ENCODE peak calls at places on chromosomes 7 and 10, in ten cellular contexts. W is brain microvascular endothelial cell, M is H9, F is fibroblast of pulmonary artery, R is HCT116, L is PC-3, K is HepG2, O is cardiac muscle cell, H is AG04450, N is GM12865. A is an unnamed sample.

GRCh38 chr10:132536241-132536963 is 1.2 kb upstream of the INPP5A start:
- DNase-seq in W (no peak), M (no peak), F (peak), R (no peak), L (peak), K (no peak), O (peak), H (no peak), N (no peak), A (peak)

GRCh38 chr7:69438584-69438983 is 159.7 kb upstream of the AUTS2 start:
- DNase-seq in W (no peak), M (no peak), F (no peak), R (no peak), L (no peak), K (no peak), O (no peak), H (no peak), N (peak), A (no peak)

GRCh38 chr7:127287133-127287532 is 34.4 kb upstream of the GRM8 start:
- DNase-seq in W (no peak), M (peak), F (no peak), R (no peak), L (no peak), K (no peak), O (no peak), H (no peak), N (no peak), A (no peak)

GRCh38 chr7:68246189-68246633 is 1249.6 kb downstream of the TYW1 start:
- DNase-seq in W (no peak), M (peak), F (no peak), R (no peak), L (peak), K (no peak), O (peak), H (no peak), N (no peak), A (no peak)

GRCh38 chr7:12256025-12256570 is 45.0 kb downstream of the TMEM106B start:
- DNase-seq in W (peak), M (no peak), F (peak), R (no peak), L (peak), K (no peak), O (no peak), H (no peak), N (no peak), A (no peak)

GRCh38 chr10:69346776-69347175 is 68.5 kb downstream of the HK1 start:
- DNase-seq in W (no peak), M (no peak), F (no peak), R (no peak), L (no peak), K (no peak), O (no peak), H (no peak), N (no peak), A (no peak)

GRCh38 chr7:90403174-90404113 is at the start of gene CLDN12:
- DNase-seq in W (peak), M (peak), F (peak), R (peak), L (peak), K (peak), O (peak), H (peak), N (peak), A (peak)

GRCh38 chr7:91310829-91311460 is 46.7 kb downstream of the FZD1 start:
- DNase-seq in W (peak), M (no peak), F (peak), R (no peak), L (peak), K (no peak), O (no peak), H (peak), N (no peak), A (no peak)

GRCh38 chr7:12683678-12684077 is 3.8 kb upstream of the ARL4A start:
- DNase-seq in W (no peak), M (no peak), F (peak), R (no peak), L (peak), K (no peak), O (no peak), H (no peak), N (no peak), A (no peak)

GRCh38 chr7:22667187-22667561 is 59.8 kb upstream of the IL6 start:
- DNase-seq in W (no peak), M (no peak), F (no peak), R (no peak), L (no peak), K (no peak), O (no peak), H (no peak), N (no peak), A (no peak)

GRCh38 chr7:75689246-75690099 is 49.3 kb downstream of the HIP1 start:
- DNase-seq in W (no peak), M (no peak), F (no peak), R (no peak), L (no peak), K (no peak), O (no peak), H (no peak), N (no peak), A (no peak)

GRCh38 chr10:19952611-19953010 is 136.4 kb downstream of the PLXDC2 start:
- DNase-seq in W (no peak), M (no peak), F (no peak), R (no peak), L (no peak), K (no peak), O (no peak), H (no peak), N (no peak), A (no peak)

GRCh38 chr7:121803041-121803440 is 69.9 kb upstream of the PTPRZ1 start:
- DNase-seq in W (no peak), M (no peak), F (no peak), R (no peak), L (no peak), K (no peak), O (no peak), H (no peak), N (no peak), A (no peak)

GRCh38 chr10:1290071-1290471 is 233.9 kb downstream of the WDR37 start:
- DNase-seq in W (no peak), M (no peak), F (no peak), R (no peak), L (peak), K (no peak), O (no peak), H (no peak), N (no peak), A (no peak)

GRCh38 chr10:100713049-100713858 is 32.1 kb upstream of the PAX2 start:
- DNase-seq in W (no peak), M (no peak), F (no peak), R (no peak), L (no peak), K (no peak), O (no peak), H (no peak), N (no peak), A (no peak)

GRCh38 chr10:123135415-123136141 is at the start of gene HMX3:
- DNase-seq in W (no peak), M (peak), F (peak), R (no peak), L (no peak), K (no peak), O (no peak), H (no peak), N (peak), A (no peak)

GRCh38 chr7:54932818-54933543 is 85.8 kb upstream of the EGFR start:
- DNase-seq in W (peak), M (peak), F (peak), R (peak), L (peak), K (peak), O (peak), H (peak), N (no peak), A (peak)

GRCh38 chr7:68722044-68722443 is 876.2 kb upstream of the AUTS2 start:
- DNase-seq in W (no peak), M (no peak), F (no peak), R (no peak), L (no peak), K (no peak), O (no peak), H (no peak), N (no peak), A (no peak)

GRCh38 chr7:14158111-14158510 is 168.6 kb upstream of the ETV1 start:
- DNase-seq in W (no peak), M (no peak), F (no peak), R (no peak), L (no peak), K (no peak), O (no peak), H (no peak), N (no peak), A (no peak)

GRCh38 chr10:81569488-81569887 is 305.5 kb upstream of the NRG3 start:
- DNase-seq in W (no peak), M (no peak), F (no peak), R (no peak), L (no peak), K (no peak), O (no peak), H (no peak), N (no peak), A (no peak)

GRCh38 chr7:119623427-119623826 is 649.5 kb upstream of the KCND2 start:
- DNase-seq in W (no peak), M (no peak), F (no peak), R (no peak), L (no peak), K (no peak), O (no peak), H (no peak), N (no peak), A (no peak)

GRCh38 chr10:119331031-119331430 is 123.7 kb downstream of the GRK5 start:
- DNase-seq in W (no peak), M (no peak), F (no peak), R (no peak), L (no peak), K (no peak), O (no peak), H (no peak), N (no peak), A (no peak)

GRCh38 chr7:95389516-95389915 is 6.7 kb downstream of the PON3 start:
- DNase-seq in W (no peak), M (no peak), F (no peak), R (no peak), L (no peak), K (no peak), O (no peak), H (no peak), N (no peak), A (no peak)

DNA sequence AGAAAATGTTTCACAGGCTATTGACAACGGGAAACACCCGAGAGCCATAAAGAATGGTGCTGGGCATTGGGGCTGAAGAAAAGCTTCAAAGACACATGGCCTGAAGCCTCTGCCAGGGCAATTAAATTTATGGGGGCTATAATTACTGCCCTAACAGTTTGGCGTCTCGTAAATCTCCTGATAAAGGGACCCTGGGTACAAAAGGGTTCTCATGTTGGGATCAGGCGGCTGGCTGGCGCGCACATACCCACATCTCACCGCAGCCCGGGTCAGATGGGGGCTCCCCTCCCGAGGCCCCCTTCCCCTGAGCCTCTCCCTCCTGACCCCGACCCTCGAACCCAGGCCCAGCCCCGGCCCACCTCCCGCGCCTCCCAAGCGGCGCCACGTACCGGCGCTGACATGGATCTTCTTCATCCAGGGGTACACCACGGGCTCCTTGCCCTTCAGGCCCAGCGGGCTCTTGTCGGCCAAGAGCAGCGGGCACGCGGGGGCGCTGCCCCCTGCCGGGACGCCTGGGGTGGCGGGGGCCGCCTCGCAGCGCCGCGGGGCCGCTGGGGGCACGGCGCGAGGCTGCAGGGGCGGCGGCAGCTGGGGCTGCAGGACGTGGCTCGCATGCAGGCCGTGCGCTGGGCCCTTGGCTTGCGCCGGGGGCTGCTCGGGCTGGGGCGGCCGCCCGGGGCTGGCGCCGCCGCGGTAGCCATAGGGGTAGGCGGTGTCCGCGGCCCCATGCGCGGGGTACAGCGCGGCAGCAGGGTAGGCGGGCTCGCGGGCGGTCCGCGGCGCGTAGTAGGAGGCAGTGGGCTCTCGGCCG is 623 bp downstream of the HOXA4 start:
- DNase-seq in W (no peak), M (no peak), F (no peak), R (no peak), L (peak), K (peak), O (no peak), H (no peak), N (no peak), A (no peak)
- TF ChIP-seq CTCF in W (no peak), M (no peak), F (no peak), R (no peak), L (peak), K (peak), O (no peak), H (no peak), N (no peak), A (no peak)

GRCh38 chr7:71411475-71411874 is 279.5 kb downstream of the GALNT17 start:
- DNase-seq in W (no peak), M (no peak), F (no peak), R (no peak), L (no peak), K (no peak), O (no peak), H (no peak), N (no peak), A (no peak)
- TF ChIP-seq CTCF in W (no peak), M (peak), F (no peak), R (no peak), L (no peak), K (no peak), O (no peak), H (no peak), N (no peak), A (no peak)

GRCh38 chr7:4828720-4829383 is 33.0 kb downstream of the PAPOLB start:
- DNase-seq in W (no peak), M (no peak), F (no peak), R (no peak), L (no peak), K (no peak), O (no peak), H (no peak), N (no peak), A (no peak)

GRCh38 chr7:4831723-4832495 is 29.9 kb downstream of the PAPOLB start:
- DNase-seq in W (no peak), M (no peak), F (no peak), R (no peak), L (no peak), K (no peak), O (no peak), H (no peak), N (no peak), A (no peak)

GRCh38 chr7:4832711-4833110 is 29.1 kb downstream of the PAPOLB start:
- DNase-seq in W (no peak), M (no peak), F (no peak), R (no peak), L (no peak), K (no peak), O (no peak), H (no peak), N (no peak), A (no peak)

GRCh38 chr7:4833176-4833575 is 28.7 kb downstream of the PAPOLB start:
- DNase-seq in W (no peak), M (no peak), F (no peak), R (no peak), L (no peak), K (no peak), O (no peak), H (no peak), N (no peak), A (no peak)

DNA sequence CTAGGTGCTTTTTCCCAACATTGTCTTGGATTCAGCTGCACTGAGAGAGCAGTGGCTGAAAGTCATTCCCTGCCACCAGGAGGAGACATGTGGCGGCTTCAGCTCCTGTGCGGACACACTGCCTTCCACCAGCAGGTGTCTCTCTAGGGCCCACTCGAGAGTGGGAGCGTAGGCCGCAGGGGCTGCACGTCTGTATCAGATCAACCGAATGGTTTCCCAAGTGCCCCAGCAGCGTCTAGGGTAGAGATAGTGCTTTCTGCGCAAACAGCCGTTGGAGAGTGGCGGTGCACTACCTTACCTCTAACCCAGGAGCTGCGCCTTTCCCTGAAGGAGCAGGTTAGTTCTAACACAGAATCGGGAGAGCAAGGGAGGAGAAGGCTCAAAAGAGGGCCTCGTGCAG is 31.7 kb downstream of the PAPOLB start:
- DNase-seq in W (peak), M (peak), F (peak), R (peak), L (peak), K (peak), O (peak), H (peak), N (peak), A (peak)
- TF ChIP-seq CTCF in W (peak), M (peak), F (peak), R (peak), L (peak), K (peak), O (peak), H (peak), N (peak), A (peak)

DNA sequence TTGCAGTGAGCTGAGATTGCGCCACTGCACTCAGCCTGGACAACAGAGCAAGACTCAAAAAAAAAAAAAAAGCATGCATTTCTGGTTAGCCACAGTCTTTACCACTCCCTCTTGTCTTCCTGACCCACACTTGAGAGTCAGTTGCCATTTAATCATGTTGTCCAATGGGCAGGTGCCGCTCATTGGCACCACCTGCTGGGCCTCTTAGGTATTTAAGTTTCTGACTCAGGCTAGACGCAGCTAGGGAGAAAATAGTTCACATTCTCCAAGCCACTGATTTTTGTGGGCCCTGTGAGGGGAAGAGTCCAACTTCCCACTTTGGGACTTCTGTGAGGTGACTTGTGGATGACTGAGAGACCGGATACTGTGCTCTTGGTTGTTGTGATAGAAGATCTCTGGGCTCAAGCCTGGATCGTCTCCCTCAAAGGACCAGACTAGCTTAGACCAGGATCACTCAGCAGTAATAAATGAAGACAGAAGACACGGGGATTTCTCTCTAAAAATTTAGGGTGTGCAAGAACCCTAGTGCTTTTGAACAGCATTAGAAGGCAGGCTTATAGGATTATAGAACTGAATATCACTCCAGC is 26.8 kb upstream of the SORCS3 start:
- DNase-seq in W (peak), M (peak), F (peak), R (peak), L (peak), K (peak), O (no peak), H (no peak), N (peak), A (peak)
- TF ChIP-seq CTCF in W (peak), M (peak), F (peak), R (peak), L (peak), K (peak), O (peak), H (peak), N (peak), A (peak)